ENCODE peak calls at places on chromosomes 6 and 20, in four cellular contexts. One of them, this sample, is unnamed.

GRCh38 chr6:149086363-149086762 is 231.1 kb upstream of the TAB2 start:
- DNase-seq in H1: no peak
- DNase-seq in GM12878: no peak
- DNase-seq in HepG2: no peak
- DNase-seq in this sample: no peak

GRCh38 chr6:125273965-125274364 is 27.8 kb downstream of the HDDC2 start:
- DNase-seq in H1: no peak
- DNase-seq in GM12878: no peak
- DNase-seq in HepG2: no peak
- DNase-seq in this sample: no peak

GRCh38 chr6:52647199-52647598 is 23.7 kb upstream of the TMEM14A start:
- DNase-seq in H1: no peak
- DNase-seq in GM12878: no peak
- DNase-seq in HepG2: no peak
- DNase-seq in this sample: no peak

GRCh38 chr6:42805297-42805861 is 23.5 kb downstream of the BICRAL start:
- DNase-seq in H1: no peak
- DNase-seq in GM12878: no peak
- DNase-seq in HepG2: peak; percentile 50
- DNase-seq in this sample: no peak

GRCh38 chr6:14865609-14866100 is 380.2 kb upstream of the JARID2 start:
- DNase-seq in H1: no peak
- DNase-seq in GM12878: no peak
- DNase-seq in HepG2: no peak
- DNase-seq in this sample: no peak

GRCh38 chr6:26494117-26494516 is 6.0 kb upstream of the BTN1A1 start:
- DNase-seq in H1: no peak
- DNase-seq in GM12878: no peak
- DNase-seq in HepG2: no peak
- DNase-seq in this sample: no peak

GRCh38 chr6:363291-363690 is 28.3 kb upstream of the IRF4 start:
- DNase-seq in H1: no peak
- DNase-seq in GM12878: no peak
- DNase-seq in HepG2: no peak
- DNase-seq in this sample: no peak

GRCh38 chr20:10924628-10925266 is 250.9 kb upstream of the JAG1 start:
- DNase-seq in H1: no peak
- DNase-seq in GM12878: no peak
- DNase-seq in HepG2: no peak
- DNase-seq in this sample: no peak

GRCh38 chr6:15893556-15894253 is 230.9 kb upstream of the DTNBP1 start:
- DNase-seq in H1: no peak
- DNase-seq in GM12878: no peak
- DNase-seq in HepG2: peak; percentile 16
- DNase-seq in this sample: peak; percentile 19

GRCh38 chr6:115634131-115634530 is 426.6 kb downstream of the FRK start:
- DNase-seq in H1: no peak
- DNase-seq in GM12878: no peak
- DNase-seq in HepG2: no peak
- DNase-seq in this sample: no peak

GRCh38 chr6:27892596-27893058 is 19.6 kb downstream of the OR2B2 start:
- DNase-seq in H1: no peak
- DNase-seq in GM12878: no peak
- DNase-seq in HepG2: no peak
- DNase-seq in this sample: no peak

GRCh38 chr6:156175971-156176421 is 601.2 kb upstream of the ARID1B start:
- DNase-seq in H1: peak; percentile 57
- DNase-seq in GM12878: no peak
- DNase-seq in HepG2: peak; percentile 8
- DNase-seq in this sample: peak; percentile 51

GRCh38 chr20:45157977-45158376 is 16.7 kb upstream of the PI3 start:
- DNase-seq in H1: no peak
- DNase-seq in GM12878: no peak
- DNase-seq in HepG2: no peak
- DNase-seq in this sample: no peak

GRCh38 chr6:44216677-44217331 is at the start of gene MYMX:
- DNase-seq in H1: peak; percentile 79
- DNase-seq in GM12878: no peak
- DNase-seq in HepG2: no peak
- DNase-seq in this sample: no peak

GRCh38 chr20:17963114-17963897 is 5.3 kb downstream of the SNX5 start:
- DNase-seq in H1: no peak
- DNase-seq in GM12878: no peak
- DNase-seq in HepG2: no peak
- DNase-seq in this sample: no peak

DNA sequence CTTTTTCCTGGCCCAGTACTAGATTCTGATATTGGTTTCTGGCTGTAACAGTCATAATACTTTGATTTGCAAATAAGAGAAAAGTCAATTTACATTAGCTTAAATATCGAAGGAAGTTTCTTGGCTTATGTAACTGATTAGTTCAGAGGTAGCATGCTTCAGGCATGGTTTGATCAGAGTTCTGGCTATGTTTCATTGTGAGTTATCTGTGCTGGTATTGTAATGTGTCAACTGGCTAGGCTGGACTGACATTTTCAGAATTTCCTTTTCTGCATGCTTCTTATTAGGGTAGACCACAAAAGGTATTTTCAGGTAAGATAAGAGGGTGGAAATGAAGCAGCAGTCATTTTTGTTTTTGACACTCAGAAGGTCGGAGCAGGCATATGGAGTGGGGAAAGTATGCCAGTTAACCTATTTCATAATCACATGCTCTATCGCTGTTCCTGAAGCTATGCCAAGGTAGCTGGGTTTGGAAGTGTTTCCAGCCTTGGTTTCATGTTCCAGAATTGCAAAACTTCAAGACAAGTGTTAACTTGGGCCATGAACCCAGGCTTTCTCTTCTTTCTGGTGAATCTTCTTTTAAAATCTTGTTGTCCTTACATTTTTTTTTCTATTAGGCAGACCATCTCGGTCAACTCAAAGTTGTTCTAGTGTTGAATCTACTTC is 244.9 kb downstream of the DHX35 start:
- DNase-seq in H1: no peak
- DNase-seq in GM12878: no peak
- DNase-seq in HepG2: no peak
- DNase-seq in this sample: no peak
- TF ChIP-seq SUZ12 in H1: no peak
- TF ChIP-seq SUZ12 in GM12878: no peak
- TF ChIP-seq SUZ12 in HepG2: no peak
- TF ChIP-seq SUZ12 in this sample: no peak

GRCh38 chr6:120826253-120826652 is 508.0 kb downstream of the TBC1D32 start:
- DNase-seq in H1: peak; percentile 62
- DNase-seq in GM12878: no peak
- DNase-seq in HepG2: peak; percentile 52
- DNase-seq in this sample: peak; percentile 49
- TF ChIP-seq SP1 in H1: no peak
- TF ChIP-seq SP1 in GM12878: no peak
- TF ChIP-seq SP1 in HepG2: no peak
- TF ChIP-seq SP1 in this sample: no peak

GRCh38 chr20:40322941-40323340 is 366.1 kb downstream of the MAFB start:
- DNase-seq in H1: no peak
- DNase-seq in GM12878: no peak
- DNase-seq in HepG2: no peak
- DNase-seq in this sample: no peak

GRCh38 chr20:40320612-40321011 is 368.4 kb downstream of the MAFB start:
- DNase-seq in H1: no peak
- DNase-seq in GM12878: no peak
- DNase-seq in HepG2: no peak
- DNase-seq in this sample: no peak

GRCh38 chr20:40319056-40319455 is 370.0 kb downstream of the MAFB start:
- DNase-seq in H1: no peak
- DNase-seq in GM12878: no peak
- DNase-seq in HepG2: no peak
- DNase-seq in this sample: no peak

GRCh38 chr20:40317156-40317790 is 371.8 kb downstream of the MAFB start:
- DNase-seq in H1: no peak
- DNase-seq in GM12878: no peak
- DNase-seq in HepG2: no peak
- DNase-seq in this sample: no peak

GRCh38 chr20:40319741-40320499 is 369.1 kb downstream of the MAFB start:
- DNase-seq in H1: no peak
- DNase-seq in GM12878: no peak
- DNase-seq in HepG2: no peak
- DNase-seq in this sample: no peak
- TF ChIP-seq SUZ12 in H1: no peak
- TF ChIP-seq SUZ12 in GM12878: no peak
- TF ChIP-seq SUZ12 in HepG2: no peak
- TF ChIP-seq SUZ12 in this sample: no peak

DNA sequence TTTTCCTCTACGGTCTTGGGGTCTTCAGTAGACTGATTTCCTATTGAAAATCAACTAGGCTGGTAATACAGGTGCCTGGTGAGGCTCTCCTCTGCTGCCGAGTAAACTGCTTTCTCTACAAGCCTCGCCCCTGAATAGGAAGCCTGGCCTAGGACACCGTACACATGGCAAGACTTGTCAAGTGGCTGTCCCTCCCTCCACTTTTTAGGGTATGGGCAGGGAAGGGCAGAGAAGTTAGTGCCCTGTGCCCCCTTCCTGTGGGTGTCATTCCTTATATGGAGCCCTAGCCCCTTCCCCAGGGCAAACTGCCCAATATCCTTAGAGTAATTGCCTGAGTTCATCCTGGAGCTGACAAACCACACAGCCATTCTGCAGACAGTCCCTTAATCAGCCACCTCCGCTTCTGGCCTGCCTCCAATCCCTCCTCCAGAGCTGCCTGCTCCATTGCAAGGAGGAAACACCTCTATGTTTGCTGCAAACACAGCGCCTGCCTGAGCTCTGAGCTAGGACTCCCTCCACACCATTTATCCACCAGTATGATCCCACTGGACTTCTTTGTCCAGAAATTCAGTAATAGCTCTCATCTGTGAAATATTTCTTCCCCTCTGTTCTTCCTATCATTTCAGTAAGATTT is 93.1 kb downstream of the CHD6 start:
- DNase-seq in H1: no peak
- DNase-seq in GM12878: no peak
- DNase-seq in HepG2: no peak
- DNase-seq in this sample: no peak
- TF ChIP-seq SP1 in H1: no peak
- TF ChIP-seq SP1 in GM12878: no peak
- TF ChIP-seq SP1 in HepG2: no peak
- TF ChIP-seq SP1 in this sample: no peak

DNA sequence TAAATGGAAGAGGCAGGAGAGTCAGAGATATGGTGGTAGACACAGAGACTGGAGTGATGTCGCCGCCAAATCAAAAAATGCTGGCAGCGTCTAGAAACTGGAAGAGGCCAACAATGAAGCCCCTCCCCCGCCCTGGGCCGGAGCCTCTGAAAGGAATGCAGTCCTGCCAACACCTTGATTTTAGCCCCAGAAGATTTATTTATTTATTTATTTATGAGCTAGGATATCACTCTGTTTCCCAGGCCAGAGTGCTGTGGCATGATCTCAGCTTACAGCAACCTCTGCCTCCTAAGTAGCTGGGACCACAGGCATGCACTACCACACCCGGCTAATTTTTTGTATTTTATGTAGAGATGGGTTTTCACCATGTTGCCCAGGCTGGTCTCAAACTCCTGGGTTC is 82.6 kb upstream of the CCDC167 start:
- DNase-seq in H1: no peak
- DNase-seq in GM12878: no peak
- DNase-seq in HepG2: no peak
- DNase-seq in this sample: no peak
- TF ChIP-seq SUZ12 in H1: no peak
- TF ChIP-seq SUZ12 in GM12878: no peak
- TF ChIP-seq SUZ12 in HepG2: no peak
- TF ChIP-seq SUZ12 in this sample: no peak

GRCh38 chr20:63454729-63455567 is 17.5 kb downstream of the KCNQ2 start:
- DNase-seq in H1: no peak
- DNase-seq in GM12878: no peak
- DNase-seq in HepG2: no peak
- DNase-seq in this sample: no peak
- TF ChIP-seq SP1 in H1: no peak
- TF ChIP-seq SP1 in GM12878: no peak
- TF ChIP-seq SP1 in HepG2: no peak
- TF ChIP-seq SP1 in this sample: no peak

DNA sequence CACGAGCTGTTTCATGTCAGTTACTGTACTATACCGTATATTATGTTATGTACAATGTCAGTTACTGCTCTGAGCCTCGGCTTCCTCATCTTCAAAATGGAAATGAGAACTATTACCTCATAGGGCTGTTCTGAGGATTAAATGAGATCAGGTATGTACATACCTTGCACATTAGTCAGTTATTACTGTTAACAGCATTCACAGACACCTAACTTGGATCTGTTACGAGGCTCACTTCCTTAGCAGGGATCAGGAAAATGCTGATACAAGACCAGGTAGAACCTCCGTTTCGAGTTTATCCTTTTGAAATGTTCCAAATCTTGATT is 69.7 kb upstream of the TBC1D7 start:
- DNase-seq in H1: no peak
- DNase-seq in GM12878: no peak
- DNase-seq in HepG2: no peak
- DNase-seq in this sample: no peak
- TF ChIP-seq SUZ12 in H1: no peak
- TF ChIP-seq SUZ12 in GM12878: no peak
- TF ChIP-seq SUZ12 in HepG2: no peak
- TF ChIP-seq SUZ12 in this sample: no peak